ENCODE peak calls at places on chromosomes 3 and 15, in six cellular contexts. Y is tibial nerve, N is heart right ventricle, P is MCF 10A, D is AG04450, R is epithelial cell of esophagus. A is an unnamed sample.

GRCh38 chr15:93428807-93429351 is 339.9 kb upstream of the RGMA start:
- DNase-seq in Y (no peak), N (no peak), P (peak), D (no peak), R (peak), A (no peak)

GRCh38 chr3:37223084-37223975 is 48.9 kb upstream of the LRRFIP2 start:
- DNase-seq in Y (no peak), N (no peak), P (no peak), D (no peak), R (no peak), A (no peak)

GRCh38 chr3:193774916-193775285 is 181.9 kb downstream of the OPA1 start:
- DNase-seq in Y (no peak), N (no peak), P (no peak), D (no peak), R (no peak), A (no peak)

GRCh38 chr3:101861212-101861977 is 12.1 kb downstream of the NFKBIZ start:
- DNase-seq in Y (no peak), N (no peak), P (no peak), D (no peak), R (no peak), A (no peak)

GRCh38 chr3:72944696-72945095 is 51.9 kb upstream of the PPP4R2 start:
- DNase-seq in Y (no peak), N (no peak), P (no peak), D (no peak), R (no peak), A (no peak)

GRCh38 chr15:72063186-72063585 is 54.8 kb downstream of the MYO9A start:
- DNase-seq in Y (no peak), N (no peak), P (no peak), D (no peak), R (peak), A (no peak)

GRCh38 chr3:133763797-133764734 is 17.9 kb downstream of the TF start:
- DNase-seq in Y (no peak), N (peak), P (no peak), D (no peak), R (no peak), A (no peak)

GRCh38 chr15:85795320-85795668 is 569 bp upstream of the KLHL25 start:
- DNase-seq in Y (no peak), N (no peak), P (no peak), D (no peak), R (no peak), A (no peak)

GRCh38 chr15:90300988-90301715 is 35.7 kb downstream of the NGRN start:
- DNase-seq in Y (no peak), N (peak), P (peak), D (no peak), R (peak), A (peak)

GRCh38 chr3:51711352-51712019 is 4.6 kb downstream of the GRM2 start:
- DNase-seq in Y (no peak), N (no peak), P (no peak), D (no peak), R (no peak), A (no peak)

DNA sequence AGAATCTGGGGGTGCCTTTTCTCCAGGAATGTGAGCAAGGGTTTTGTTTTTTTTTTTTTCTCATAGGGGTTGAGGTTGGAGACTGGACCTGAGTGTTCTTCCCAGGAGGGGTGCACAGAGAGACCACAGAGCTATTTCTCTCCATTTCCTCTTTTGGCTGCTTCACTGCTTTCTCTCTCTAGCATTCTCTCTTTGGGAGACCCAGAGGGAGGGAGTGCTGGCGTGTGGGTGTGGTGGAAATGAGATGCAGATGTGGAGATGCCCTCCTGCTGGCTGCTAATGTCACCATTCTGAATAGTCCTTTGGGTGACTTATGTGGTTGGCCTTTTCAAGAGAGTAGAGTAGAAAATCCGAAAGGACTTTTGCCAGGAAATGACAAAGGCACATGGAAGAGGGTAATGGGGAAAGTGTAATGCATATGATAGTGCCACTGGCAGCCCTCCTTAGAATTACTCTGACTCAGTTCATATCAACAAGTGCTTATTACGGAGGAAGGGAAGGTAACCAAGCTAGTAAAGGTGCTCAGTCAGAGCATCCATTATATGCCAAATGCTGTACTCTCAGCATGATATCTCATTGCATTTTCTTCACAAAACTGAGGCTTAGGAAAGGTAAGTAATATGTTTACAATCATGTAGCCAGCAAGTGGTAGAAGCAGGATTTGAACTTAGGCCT is 1.9 kb downstream of the SYN2 start:
- DNase-seq in Y (no peak), N (no peak), P (no peak), D (no peak), R (no peak), A (no peak)
- TF ChIP-seq CTCF in Y (no peak), N (no peak), P (no peak), D (no peak), R (no peak), A (no peak)

GRCh38 chr3:55416381-55416821 is 70.7 kb downstream of the WNT5A start:
- DNase-seq in Y (no peak), N (no peak), P (peak), D (peak), R (no peak), A (no peak)
- TF ChIP-seq CTCF in Y (no peak), N (no peak), P (no peak), D (no peak), R (no peak), A (no peak)

GRCh38 chr15:59997070-59997701 is 6.9 kb upstream of the FOXB1 start:
- DNase-seq in Y (no peak), N (no peak), P (no peak), D (no peak), R (peak), A (peak)
- TF ChIP-seq CTCF in Y (no peak), N (no peak), P (no peak), D (no peak), R (no peak), A (no peak)

GRCh38 chr3:186220365-186220764 is 111.5 kb upstream of the ETV5 start:
- DNase-seq in Y (no peak), N (no peak), P (peak), D (no peak), R (peak), A (no peak)

GRCh38 chr3:186219211-186219638 is 110.3 kb upstream of the ETV5 start:
- DNase-seq in Y (no peak), N (peak), P (no peak), D (no peak), R (no peak), A (no peak)

GRCh38 chr3:186218423-186218822 is 109.5 kb upstream of the ETV5 start:
- DNase-seq in Y (no peak), N (no peak), P (no peak), D (no peak), R (no peak), A (no peak)

GRCh38 chr3:186221733-186222378 is 113.0 kb upstream of the ETV5 start:
- DNase-seq in Y (no peak), N (no peak), P (no peak), D (no peak), R (no peak), A (no peak)

GRCh38 chr3:186220886-186221285 is 112.0 kb upstream of the ETV5 start:
- DNase-seq in Y (no peak), N (no peak), P (no peak), D (no peak), R (peak), A (no peak)
- TF ChIP-seq CTCF in Y (peak), N (no peak), P (no peak), D (peak), R (peak), A (no peak)

GRCh38 chr3:132721479-132722164 is 587 bp downstream of the NPHP3 start:
- DNase-seq in Y (peak), N (peak), P (peak), D (no peak), R (peak), A (peak)
- TF ChIP-seq CTCF in Y (peak), N (peak), P (peak), D (peak), R (peak), A (no peak)

GRCh38 chr3:150703756-150704344 is at the start of gene ERICH6:
- DNase-seq in Y (peak), N (peak), P (peak), D (peak), R (peak), A (peak)
- TF ChIP-seq CTCF in Y (peak), N (no peak), P (no peak), D (peak), R (peak), A (no peak)

GRCh38 chr3:46908986-46909534 is 31.5 kb downstream of the PTH1R start:
- DNase-seq in Y (no peak), N (no peak), P (no peak), D (no peak), R (no peak), A (no peak)

GRCh38 chr3:46907271-46907670 is 29.8 kb downstream of the PTH1R start:
- DNase-seq in Y (no peak), N (no peak), P (no peak), D (no peak), R (no peak), A (no peak)

GRCh38 chr3:46907960-46908293 is 30.4 kb downstream of the PTH1R start:
- DNase-seq in Y (no peak), N (no peak), P (no peak), D (no peak), R (no peak), A (no peak)

GRCh38 chr3:46909535-46910161 is 32.1 kb downstream of the PTH1R start:
- DNase-seq in Y (peak), N (peak), P (peak), D (peak), R (peak), A (peak)

DNA sequence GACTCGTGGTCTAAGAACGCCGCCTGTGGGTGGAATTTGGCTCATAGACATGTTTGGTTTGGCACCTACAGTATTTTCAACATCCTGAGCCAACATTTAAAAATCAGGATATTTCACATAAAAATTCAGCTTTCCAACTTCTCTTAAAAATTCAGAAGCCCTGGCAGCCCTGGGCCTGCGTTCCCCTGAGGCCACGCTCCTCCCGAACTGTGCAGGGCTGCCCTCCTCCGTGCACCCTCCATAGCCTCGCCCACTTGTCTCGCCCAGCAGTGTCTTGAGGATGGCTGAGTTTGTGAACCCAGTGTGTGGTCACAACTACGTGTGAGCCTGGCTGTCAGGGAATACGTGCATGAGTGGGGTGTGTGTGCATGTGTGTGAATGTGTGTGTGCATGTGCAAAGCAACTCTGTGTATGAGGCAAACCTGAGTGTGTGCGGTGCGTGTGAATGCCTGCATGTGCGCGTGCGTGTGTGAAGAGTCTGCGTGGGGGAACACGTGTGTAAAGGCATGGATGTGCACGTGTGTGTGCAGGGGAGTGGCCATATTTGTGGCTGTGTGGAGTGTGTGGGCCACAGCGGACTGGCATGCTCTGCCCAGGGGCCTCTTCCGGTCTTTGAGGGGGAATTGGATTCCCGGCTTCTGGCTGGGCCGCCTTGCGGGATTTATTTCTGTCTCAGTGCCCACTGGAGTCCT is 30.9 kb downstream of the PTH1R start:
- DNase-seq in Y (peak), N (no peak), P (peak), D (no peak), R (peak), A (no peak)
- TF ChIP-seq CTCF in Y (peak), N (no peak), P (peak), D (peak), R (peak), A (no peak)

GRCh38 chr15:53115563-53115962 is 325.4 kb upstream of the ONECUT1 start:
- DNase-seq in Y (no peak), N (no peak), P (no peak), D (no peak), R (no peak), A (no peak)

GRCh38 chr15:53110999-53111398 is 320.9 kb upstream of the ONECUT1 start:
- DNase-seq in Y (no peak), N (no peak), P (no peak), D (no peak), R (no peak), A (no peak)

GRCh38 chr15:53114960-53115359 is 324.8 kb upstream of the ONECUT1 start:
- DNase-seq in Y (no peak), N (no peak), P (no peak), D (no peak), R (no peak), A (no peak)

GRCh38 chr15:53116169-53116568 is 326.0 kb upstream of the ONECUT1 start:
- DNase-seq in Y (no peak), N (no peak), P (no peak), D (no peak), R (no peak), A (no peak)
- TF ChIP-seq CTCF in Y (no peak), N (no peak), P (no peak), D (no peak), R (no peak), A (no peak)